ENCODE peak calls at places on chromosomes 11 and 22, in eight cellular contexts. V is H54; M is LoVo; I is NCI-H748 treated with DMSO at 0.1 percent for 48 hours; H is naive thymus-derived CD4-positive, alpha-beta T cell; F is Daoy; Z is transverse colon; E is fibroblast of lung. N is an unnamed sample.

GRCh38 chr11:67345949-67346819 is 7.2 kb downstream of the POLD4 start:
- DNase-seq in V (no peak), M (peak), I (peak), H (peak), F (peak), Z (peak), E (peak), N (peak)

GRCh38 chr22:24836282-24836681 is 30.3 kb downstream of the SGSM1 start:
- DNase-seq in V (no peak), M (no peak), I (no peak), H (no peak), F (no peak), Z (no peak), E (peak), N (no peak)

GRCh38 chr11:118930152-118930712 is 4.5 kb upstream of the BCL9L start:
- DNase-seq in V (no peak), M (peak), I (peak), H (peak), F (peak), Z (peak), E (peak), N (peak)

GRCh38 chr22:35582218-35582860 is 34.8 kb downstream of the MB start:
- DNase-seq in V (no peak), M (no peak), I (no peak), H (no peak), F (no peak), Z (no peak), E (no peak), N (no peak)

GRCh38 chr22:23696326-23696851 is 5.6 kb downstream of the RGL4 start:
- DNase-seq in V (no peak), M (no peak), I (no peak), H (peak), F (peak), Z (peak), E (peak), N (no peak)

GRCh38 chr22:49765091-49765771 is 62.4 kb downstream of the BRD1 start:
- DNase-seq in V (no peak), M (no peak), I (no peak), H (no peak), F (no peak), Z (peak), E (no peak), N (no peak)

GRCh38 chr11:34585870-34586654 is 34.8 kb upstream of the EHF start:
- DNase-seq in V (peak), M (peak), I (peak), H (peak), F (peak), Z (no peak), E (peak), N (peak)

GRCh38 chr11:3058753-3059664 is 1.8 kb upstream of the CARS1 start:
- DNase-seq in V (peak), M (no peak), I (no peak), H (no peak), F (peak), Z (no peak), E (peak), N (peak)

GRCh38 chr22:31857247-31857646 is 87.1 kb upstream of the YWHAH start:
- DNase-seq in V (no peak), M (no peak), I (peak), H (no peak), F (no peak), Z (no peak), E (no peak), N (no peak)

GRCh38 chr22:41578818-41579217 is 10.8 kb downstream of the PMM1 start:
- DNase-seq in V (no peak), M (no peak), I (no peak), H (no peak), F (no peak), Z (no peak), E (no peak), N (no peak)

GRCh38 chr11:2827792-2828191 is 57.8 kb downstream of the CDKN1C start:
- DNase-seq in V (no peak), M (no peak), I (no peak), H (no peak), F (no peak), Z (no peak), E (no peak), N (no peak)

GRCh38 chr11:66082936-66083698 is 13.0 kb downstream of the PACS1 start:
- DNase-seq in V (no peak), M (peak), I (peak), H (no peak), F (peak), Z (no peak), E (peak), N (no peak)

GRCh38 chr22:49460662-49461371 is 366.9 kb downstream of the BRD1 start:
- DNase-seq in V (no peak), M (no peak), I (no peak), H (no peak), F (no peak), Z (no peak), E (no peak), N (no peak)

GRCh38 chr22:49021926-49022815 is 805.5 kb downstream of the BRD1 start:
- DNase-seq in V (no peak), M (no peak), I (no peak), H (no peak), F (no peak), Z (no peak), E (no peak), N (no peak)

GRCh38 chr11:72511393-72512047 is 77.2 kb upstream of the CLPB start:
- DNase-seq in V (no peak), M (no peak), I (no peak), H (no peak), F (no peak), Z (no peak), E (peak), N (no peak)

GRCh38 chr22:50210378-50211139 is 9.7 kb downstream of the SELENOO start:
- DNase-seq in V (no peak), M (no peak), I (no peak), H (no peak), F (no peak), Z (peak), E (no peak), N (no peak)

GRCh38 chr11:111718436-111719325 is 47.5 kb downstream of the PPP2R1B start:
- DNase-seq in V (peak), M (no peak), I (no peak), H (no peak), F (peak), Z (peak), E (peak), N (peak)

GRCh38 chr11:15158351-15159015 is 43.8 kb downstream of the INSC start:
- DNase-seq in V (peak), M (no peak), I (no peak), H (no peak), F (peak), Z (no peak), E (peak), N (peak)

GRCh38 chr11:37320921-37321320 is 722.9 kb upstream of the RAG2 start:
- DNase-seq in V (no peak), M (no peak), I (no peak), H (no peak), F (no peak), Z (no peak), E (peak), N (no peak)

GRCh38 chr11:1335811-1336761 is 26.7 kb upstream of the TOLLIP start:
- DNase-seq in V (peak), M (peak), I (peak), H (peak), F (peak), Z (peak), E (peak), N (peak)

GRCh38 chr11:80330302-80330701 is 889.5 kb upstream of the TENM4 start:
- DNase-seq in V (no peak), M (no peak), I (no peak), H (no peak), F (peak), Z (no peak), E (peak), N (peak)

GRCh38 chr11:5007561-5007960 is 12.9 kb downstream of the OR51L1 start:
- DNase-seq in V (no peak), M (no peak), I (no peak), H (no peak), F (peak), Z (no peak), E (no peak), N (no peak)

GRCh38 chr22:38202437-38203089 is 769 bp downstream of the MAFF start:
- DNase-seq in V (no peak), M (peak), I (peak), H (peak), F (peak), Z (peak), E (peak), N (peak)

GRCh38 chr11:122478986-122479385 is 176.5 kb upstream of the UBASH3B start:
- DNase-seq in V (no peak), M (no peak), I (no peak), H (no peak), F (no peak), Z (no peak), E (no peak), N (no peak)

GRCh38 chr22:24512043-24512442 is 16.9 kb downstream of the UPB1 start:
- DNase-seq in V (no peak), M (no peak), I (no peak), H (no peak), F (no peak), Z (no peak), E (no peak), N (no peak)

GRCh38 chr11:134275534-134276395 is at the start of gene GLB1L3:
- DNase-seq in V (no peak), M (no peak), I (no peak), H (peak), F (peak), Z (peak), E (peak), N (no peak)

GRCh38 chr11:106271686-106272085 is 194.2 kb downstream of the AASDHPPT start:
- DNase-seq in V (no peak), M (no peak), I (no peak), H (no peak), F (no peak), Z (no peak), E (peak), N (no peak)

GRCh38 chr11:72223615-72224586 is 666 bp upstream of the INPPL1 start:
- DNase-seq in V (no peak), M (peak), I (no peak), H (peak), F (peak), Z (peak), E (peak), N (no peak)

GRCh38 chr11:106398396-106399074 is 321.1 kb downstream of the AASDHPPT start:
- DNase-seq in V (no peak), M (peak), I (no peak), H (no peak), F (peak), Z (no peak), E (peak), N (no peak)

GRCh38 chr11:2775083-2775625 is 75.4 kb upstream of the KCNQ1OT1 start:
- DNase-seq in V (no peak), M (no peak), I (no peak), H (no peak), F (no peak), Z (no peak), E (no peak), N (no peak)

GRCh38 chr11:3167143-3168119 is 2.3 kb upstream of the OSBPL5 start:
- DNase-seq in V (no peak), M (no peak), I (no peak), H (no peak), F (peak), Z (peak), E (no peak), N (no peak)

GRCh38 chr22:21712751-21713427 is 22.7 kb downstream of the YPEL1 start:
- DNase-seq in V (peak), M (peak), I (peak), H (peak), F (peak), Z (peak), E (peak), N (peak)

GRCh38 chr11:111665779-111666178 is 63.5 kb downstream of the SIK2 start:
- DNase-seq in V (no peak), M (no peak), I (no peak), H (no peak), F (peak), Z (no peak), E (peak), N (no peak)